ENCODE peak calls at places on chromosome 20, in four cellular contexts. One of them, this sample, is unnamed.
A peak's percentile ranks its signal among the peaks of the same experiment; 100 is the strongest.

GRCh38 chr20:40257763-40258162 is 431.3 kb downstream of the MAFB start:
- DNase-seq in germinal center: no peak
- DNase-seq in fibroblast of mammary gland: no peak
- DNase-seq in effector memory CD4-positive, alpha-beta T cell: no peak
- DNase-seq in this sample: no peak

GRCh38 chr20:14336667-14337066 is 745 bp downstream of the FLRT3 start:
- DNase-seq in germinal center: no peak
- DNase-seq in fibroblast of mammary gland: peak; percentile 26
- DNase-seq in effector memory CD4-positive, alpha-beta T cell: no peak
- DNase-seq in this sample: no peak

GRCh38 chr20:53655909-53656652 is 62.4 kb upstream of the ZNF217 start:
- DNase-seq in germinal center: no peak
- DNase-seq in fibroblast of mammary gland: peak; percentile 44
- DNase-seq in effector memory CD4-positive, alpha-beta T cell: no peak
- DNase-seq in this sample: no peak

GRCh38 chr20:3744806-3745685 is 12.6 kb downstream of the HSPA12B start:
- DNase-seq in germinal center: peak; percentile 82
- DNase-seq in fibroblast of mammary gland: peak; percentile 32
- DNase-seq in effector memory CD4-positive, alpha-beta T cell: peak; percentile 70
- DNase-seq in this sample: peak; percentile 12

GRCh38 chr20:2451422-2451821 is 19.2 kb downstream of the SNRPB start:
- DNase-seq in germinal center: no peak
- DNase-seq in fibroblast of mammary gland: no peak
- DNase-seq in effector memory CD4-positive, alpha-beta T cell: no peak
- DNase-seq in this sample: no peak

GRCh38 chr20:44035924-44036323 is 121.3 kb downstream of the TOX2 start:
- DNase-seq in germinal center: no peak
- DNase-seq in fibroblast of mammary gland: no peak
- DNase-seq in effector memory CD4-positive, alpha-beta T cell: no peak
- DNase-seq in this sample: no peak

GRCh38 chr20:6828794-6829423 is 61.4 kb downstream of the BMP2 start:
- DNase-seq in germinal center: peak; percentile 22
- DNase-seq in fibroblast of mammary gland: peak; percentile 53
- DNase-seq in effector memory CD4-positive, alpha-beta T cell: no peak
- DNase-seq in this sample: no peak

GRCh38 chr20:61486198-61486597 is 234.1 kb downstream of the CDH4 start:
- DNase-seq in germinal center: no peak
- DNase-seq in fibroblast of mammary gland: no peak
- DNase-seq in effector memory CD4-positive, alpha-beta T cell: no peak
- DNase-seq in this sample: no peak

GRCh38 chr20:44479643-44480042 is 4.0 kb downstream of the TTPAL start:
- DNase-seq in germinal center: peak; percentile 64
- DNase-seq in fibroblast of mammary gland: no peak
- DNase-seq in effector memory CD4-positive, alpha-beta T cell: no peak
- DNase-seq in this sample: no peak

GRCh38 chr20:16106191-16106849 is 466.9 kb downstream of the KIF16B start:
- DNase-seq in germinal center: no peak
- DNase-seq in fibroblast of mammary gland: peak; percentile 10
- DNase-seq in effector memory CD4-positive, alpha-beta T cell: no peak
- DNase-seq in this sample: no peak

GRCh38 chr20:57807418-57808265 is 97.8 kb upstream of the PMEPA1 start:
- DNase-seq in germinal center: no peak
- DNase-seq in fibroblast of mammary gland: no peak
- DNase-seq in effector memory CD4-positive, alpha-beta T cell: no peak
- DNase-seq in this sample: no peak

GRCh38 chr20:35539756-35540212 is 2.1 kb upstream of the ERGIC3 start:
- DNase-seq in germinal center: peak; percentile 55
- DNase-seq in fibroblast of mammary gland: no peak
- DNase-seq in effector memory CD4-positive, alpha-beta T cell: no peak
- DNase-seq in this sample: no peak

GRCh38 chr20:53738039-53738944 is 144.7 kb upstream of the ZNF217 start:
- DNase-seq in germinal center: no peak
- DNase-seq in fibroblast of mammary gland: peak; percentile 73
- DNase-seq in effector memory CD4-positive, alpha-beta T cell: no peak
- DNase-seq in this sample: peak; percentile 85

GRCh38 chr20:50358166-50358565 is 152.0 kb upstream of the PTPN1 start:
- DNase-seq in germinal center: no peak
- DNase-seq in fibroblast of mammary gland: no peak
- DNase-seq in effector memory CD4-positive, alpha-beta T cell: no peak
- DNase-seq in this sample: no peak

GRCh38 chr20:21017381-21018085 is 88.6 kb downstream of the LINC00237 start:
- DNase-seq in germinal center: no peak
- DNase-seq in fibroblast of mammary gland: no peak
- DNase-seq in effector memory CD4-positive, alpha-beta T cell: no peak
- DNase-seq in this sample: no peak

GRCh38 chr20:3766832-3767433 is 620 bp downstream of the ADISSP start:
- DNase-seq in germinal center: no peak
- DNase-seq in fibroblast of mammary gland: no peak
- DNase-seq in effector memory CD4-positive, alpha-beta T cell: no peak
- DNase-seq in this sample: no peak

GRCh38 chr20:33554914-33555420 is 65.1 kb downstream of the CBFA2T2 start:
- DNase-seq in germinal center: peak; percentile 90
- DNase-seq in fibroblast of mammary gland: peak; percentile 95
- DNase-seq in effector memory CD4-positive, alpha-beta T cell: peak; percentile 10
- DNase-seq in this sample: peak; percentile 75

GRCh38 chr20:911882-912600 is 4.1 kb downstream of the ANGPT4 start:
- DNase-seq in germinal center: no peak
- DNase-seq in fibroblast of mammary gland: no peak
- DNase-seq in effector memory CD4-positive, alpha-beta T cell: no peak
- DNase-seq in this sample: no peak

GRCh38 chr20:51752343-51752951 is 15.7 kb downstream of the ATP9A start:
- DNase-seq in germinal center: no peak
- DNase-seq in fibroblast of mammary gland: peak; percentile 89
- DNase-seq in effector memory CD4-positive, alpha-beta T cell: no peak
- DNase-seq in this sample: peak; percentile 51

GRCh38 chr20:25725639-25726038 is 29.0 kb upstream of the ZNF337 start:
- DNase-seq in germinal center: no peak
- DNase-seq in fibroblast of mammary gland: no peak
- DNase-seq in effector memory CD4-positive, alpha-beta T cell: no peak
- DNase-seq in this sample: no peak

GRCh38 chr20:14193443-14193842 is 144.0 kb downstream of the FLRT3 start:
- DNase-seq in germinal center: no peak
- DNase-seq in fibroblast of mammary gland: no peak
- DNase-seq in effector memory CD4-positive, alpha-beta T cell: no peak
- DNase-seq in this sample: no peak

GRCh38 chr20:50933589-50933988 is 2.4 kb upstream of the ADNP start:
- DNase-seq in germinal center: no peak
- DNase-seq in fibroblast of mammary gland: no peak
- DNase-seq in effector memory CD4-positive, alpha-beta T cell: no peak
- DNase-seq in this sample: no peak

GRCh38 chr20:37534401-37535157 is 6.9 kb upstream of the BLCAP start:
- DNase-seq in germinal center: peak; percentile 79
- DNase-seq in fibroblast of mammary gland: peak; percentile 83
- DNase-seq in effector memory CD4-positive, alpha-beta T cell: no peak
- DNase-seq in this sample: peak; percentile 51

GRCh38 chr20:41411458-41411857 is 44.8 kb upstream of the EMILIN3 start:
- DNase-seq in germinal center: peak; percentile 11
- DNase-seq in fibroblast of mammary gland: peak; percentile 67
- DNase-seq in effector memory CD4-positive, alpha-beta T cell: no peak
- DNase-seq in this sample: no peak

GRCh38 chr20:50471231-50471630 is 39.0 kb upstream of the PTPN1 start:
- DNase-seq in germinal center: no peak
- DNase-seq in fibroblast of mammary gland: no peak
- DNase-seq in effector memory CD4-positive, alpha-beta T cell: no peak
- DNase-seq in this sample: no peak

GRCh38 chr20:46674253-46675083 is 14.8 kb downstream of the TP53RK start:
- DNase-seq in germinal center: no peak
- DNase-seq in fibroblast of mammary gland: no peak
- DNase-seq in effector memory CD4-positive, alpha-beta T cell: no peak
- DNase-seq in this sample: no peak

GRCh38 chr20:21189761-21190523 is 64.1 kb downstream of the KIZ start:
- DNase-seq in germinal center: no peak
- DNase-seq in fibroblast of mammary gland: no peak
- DNase-seq in effector memory CD4-positive, alpha-beta T cell: no peak
- DNase-seq in this sample: no peak

GRCh38 chr20:12597491-12597890 is 411.3 kb upstream of the SPTLC3 start:
- DNase-seq in germinal center: no peak
- DNase-seq in fibroblast of mammary gland: no peak
- DNase-seq in effector memory CD4-positive, alpha-beta T cell: no peak
- DNase-seq in this sample: no peak

GRCh38 chr20:10316582-10316981 is 98.0 kb downstream of the SNAP25 start:
- DNase-seq in germinal center: no peak
- DNase-seq in fibroblast of mammary gland: no peak
- DNase-seq in effector memory CD4-positive, alpha-beta T cell: no peak
- DNase-seq in this sample: no peak

GRCh38 chr20:10863337-10864060 is 189.7 kb upstream of the JAG1 start:
- DNase-seq in germinal center: no peak
- DNase-seq in fibroblast of mammary gland: peak; percentile 86
- DNase-seq in effector memory CD4-positive, alpha-beta T cell: no peak
- DNase-seq in this sample: peak; percentile 80

GRCh38 chr20:62239278-62239879 is 1.1 kb downstream of the OSBPL2 start:
- DNase-seq in germinal center: no peak
- DNase-seq in fibroblast of mammary gland: peak; percentile 7
- DNase-seq in effector memory CD4-positive, alpha-beta T cell: no peak
- DNase-seq in this sample: no peak

GRCh38 chr20:57736738-57737347 is 27.0 kb upstream of the PMEPA1 start:
- DNase-seq in germinal center: no peak
- DNase-seq in fibroblast of mammary gland: no peak
- DNase-seq in effector memory CD4-positive, alpha-beta T cell: no peak
- DNase-seq in this sample: no peak

GRCh38 chr20:17638835-17639407 is 43.1 kb downstream of the RRBP1 start:
- DNase-seq in germinal center: no peak
- DNase-seq in fibroblast of mammary gland: no peak
- DNase-seq in effector memory CD4-positive, alpha-beta T cell: no peak
- DNase-seq in this sample: no peak

GRCh38 chr20:46936415-46937139 is 41.9 kb downstream of the EYA2 start:
- DNase-seq in germinal center: no peak
- DNase-seq in fibroblast of mammary gland: no peak
- DNase-seq in effector memory CD4-positive, alpha-beta T cell: no peak
- DNase-seq in this sample: no peak

GRCh38 chr20:829531-829930 is 4.0 kb upstream of the FAM110A start:
- DNase-seq in germinal center: no peak
- DNase-seq in fibroblast of mammary gland: no peak
- DNase-seq in effector memory CD4-positive, alpha-beta T cell: no peak
- DNase-seq in this sample: no peak

GRCh38 chr20:34074101-34074760 is 37.8 kb downstream of the EIF2S2 start:
- DNase-seq in germinal center: no peak
- DNase-seq in fibroblast of mammary gland: peak; percentile 23
- DNase-seq in effector memory CD4-positive, alpha-beta T cell: no peak
- DNase-seq in this sample: no peak

GRCh38 chr20:57663681-57664451 is 43.6 kb upstream of the ZBP1 start:
- DNase-seq in germinal center: no peak
- DNase-seq in fibroblast of mammary gland: no peak
- DNase-seq in effector memory CD4-positive, alpha-beta T cell: no peak
- DNase-seq in this sample: no peak

GRCh38 chr20:48538856-48539255 is 288.9 kb downstream of the PREX1 start:
- DNase-seq in germinal center: no peak
- DNase-seq in fibroblast of mammary gland: no peak
- DNase-seq in effector memory CD4-positive, alpha-beta T cell: no peak
- DNase-seq in this sample: no peak

This sample was measured in retinal pigment epithelial cell.